ENCODE peak calls at places on chromosomes 2 and 18, in seven cellular contexts. Q is endothelial cell, P is GM12892, V is glutamatergic neuron, K is GM23248, B is anterior cingulate cortex, R is MCF 10A. E is an unnamed sample.

GRCh38 chr2:21422050-21422449 is 298.3 kb downstream of the TDRD15 start:
- DNase-seq in Q (peak), P (peak), K (no peak), V (peak), B (peak), R (peak), E (peak)

GRCh38 chr18:27298215-27298804 is 113.2 kb upstream of the CHST9 start:
- DNase-seq in V (no peak), Q (no peak), B (no peak), R (peak), K (no peak), P (no peak), E (no peak)

GRCh38 chr18:68520406-68521075 is 194.4 kb downstream of the TMX3 start:
- DNase-seq in R (peak), K (peak), B (no peak), P (no peak), Q (no peak), V (no peak), E (peak)

GRCh38 chr2:235827585-235827992 is 333.7 kb downstream of the AGAP1 start:
- DNase-seq in B (no peak), R (peak), Q (no peak), P (no peak), V (no peak), K (peak), E (peak)

GRCh38 chr2:227439214-227439613 is 32.7 kb upstream of the AGFG1 start:
- DNase-seq in P (no peak), K (peak), B (no peak), Q (no peak), R (no peak), V (no peak), E (no peak)

GRCh38 chr18:46067431-46068007 is 4.5 kb downstream of the PSTPIP2 start:
- DNase-seq in K (no peak), P (no peak), Q (no peak), R (peak), V (no peak), B (no peak), E (no peak)

GRCh38 chr2:204109681-204110080 is 173.1 kb downstream of the ICOS start:
- DNase-seq in B (no peak), K (no peak), V (no peak), R (no peak), Q (no peak), P (no peak), E (no peak)

GRCh38 chr2:182598626-182599025 is 117.4 kb upstream of the DNAJC10 start:
- DNase-seq in Q (no peak), V (no peak), B (no peak), R (no peak), K (no peak), P (no peak), E (no peak)

GRCh38 chr2:231227309-231228162 is 29.1 kb downstream of the ARMC9 start:
- DNase-seq in Q (peak), P (peak), V (peak), B (peak), R (peak), K (peak), E (peak)

GRCh38 chr2:11749646-11750349 is 3.4 kb downstream of the LPIN1 start:
- DNase-seq in P (no peak), R (no peak), K (no peak), B (no peak), Q (no peak), V (peak), E (no peak)

GRCh38 chr2:72165792-72166191 is 18.1 kb upstream of the CYP26B1 start:
- DNase-seq in P (no peak), B (no peak), K (peak), R (peak), Q (no peak), V (no peak), E (peak)

GRCh38 chr18:76709659-76710645 is 112.4 kb upstream of the ZNF236 start:
- DNase-seq in V (peak), B (peak), P (peak), K (peak), Q (peak), R (peak), E (peak)

GRCh38 chr2:223044092-223044836 is 7.7 kb upstream of the KCNE4 start:
- DNase-seq in K (no peak), P (no peak), B (no peak), V (no peak), R (no peak), Q (no peak), E (no peak)

GRCh38 chr18:49098386-49098785 is 147.6 kb upstream of the SMAD7 start:
- DNase-seq in P (no peak), K (no peak), Q (no peak), R (no peak), V (no peak), B (peak), E (no peak)

E was measured in EL.